ENCODE peak calls at places on chromosomes 16 and 17, in eight cellular contexts. K is spleen; R is ovary; C is neural progenitor cell; U is esophagus squamous epithelium; Q is PC-3; N is CD4-positive, alpha-beta T cell; S is PC-9. O is an unnamed sample.

GRCh38 chr17:59004338-59005111 is 102.2 kb downstream of the TRIM37 start:
- DNase-seq in Q (peak; percentile 82), R (peak; percentile 69), U (no peak), C (peak; percentile 67), N (peak; percentile 68), S (no peak), K (no peak), O (peak; percentile 49)

GRCh38 chr17:4833941-4834501 is 881 bp downstream of the MINK1 start:
- DNase-seq in N (no peak), Q (peak; percentile 10), K (no peak), S (no peak), C (peak; percentile 15), R (peak; percentile 40), U (no peak), O (peak; percentile 13)

GRCh38 chr17:45087496-45087975 is 26.4 kb downstream of the NMT1 start:
- DNase-seq in C (no peak), Q (no peak), K (peak; percentile 21), U (no peak), R (no peak), S (no peak), N (no peak), O (peak; percentile 38)

GRCh38 chr16:29926675-29927522 is 873 bp upstream of the KCTD13 start:
- DNase-seq in R (peak; percentile 32), Q (peak; percentile 19), U (no peak), C (no peak), K (no peak), S (no peak), N (no peak), O (no peak)

GRCh38 chr17:65278050-65278819 is 141.1 kb downstream of the RGS9 start:
- DNase-seq in S (peak; percentile 46), N (peak; percentile 4), U (no peak), R (peak; percentile 31), C (peak; percentile 88), Q (peak; percentile 79), K (no peak), O (peak; percentile 78)

GRCh38 chr17:39810939-39811728 is 53.0 kb downstream of the IKZF3 start:
- DNase-seq in Q (no peak), R (no peak), C (no peak), N (no peak), S (no peak), K (no peak), U (no peak), O (no peak)

GRCh38 chr17:81941484-81942166 is 4.5 kb upstream of the PYCR1 start:
- DNase-seq in U (no peak), Q (no peak), K (no peak), N (no peak), R (no peak), S (no peak), C (peak; percentile 62), O (no peak)

GRCh38 chr17:48037924-48038323 is 327 bp upstream of the COPZ2 start:
- DNase-seq in K (no peak), U (no peak), R (no peak), N (no peak), C (no peak), Q (no peak), S (no peak), O (no peak)

GRCh38 chr16:31010943-31011342 is 505 bp upstream of the STX1B start:
- DNase-seq in U (no peak), R (no peak), N (no peak), K (no peak), C (no peak), Q (no peak), S (no peak), O (no peak)

GRCh38 chr16:31010539-31010938 is at the start of gene STX1B:
- DNase-seq in S (no peak), Q (no peak), R (no peak), C (peak; percentile 89), K (no peak), U (no peak), N (peak; percentile 40), O (no peak)

GRCh38 chr16:31016018-31016417 is 5.6 kb upstream of the STX1B start:
- DNase-seq in K (no peak), Q (no peak), N (no peak), U (no peak), S (no peak), R (no peak), C (no peak), O (no peak)
- TF ChIP-seq CTCF in K (no peak), Q (no peak), N (no peak), U (no peak), S (no peak), R (no peak), C (peak; percentile 10), O (peak; percentile 39)

DNA sequence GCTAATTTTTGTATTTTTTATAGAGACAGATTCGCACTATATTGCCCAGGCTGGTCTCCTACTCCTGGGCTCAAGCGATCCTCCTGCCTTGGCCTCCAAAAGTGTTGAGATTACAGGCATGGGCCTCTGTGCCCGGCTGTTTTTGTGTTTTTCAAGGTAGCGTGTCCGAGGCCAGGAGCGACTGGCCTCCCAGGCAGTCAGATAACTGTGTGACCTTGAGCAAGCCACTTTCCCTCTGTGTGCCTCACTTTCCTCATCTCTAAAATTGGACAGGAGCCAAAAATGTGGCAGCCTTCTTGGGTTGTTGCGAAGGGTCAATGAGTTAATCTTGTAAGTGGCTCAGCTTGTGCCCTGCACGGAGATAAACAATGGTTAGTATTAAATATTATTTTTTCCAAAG is 2.4 kb downstream of the ABCC1 start:
- DNase-seq in Q (no peak), U (no peak), S (no peak), K (no peak), N (no peak), R (no peak), C (no peak), O (no peak)
- H3K27ac ChIP-seq in Q (no peak overlapping the region), U (peak overlapping the region; percentile 92), S (peak overlapping the region; percentile 61), K (peak overlapping the region; percentile 91), N (no peak overlapping the region), R (no peak overlapping the region), C (no peak overlapping the region), O (no peak overlapping the region)

DNA sequence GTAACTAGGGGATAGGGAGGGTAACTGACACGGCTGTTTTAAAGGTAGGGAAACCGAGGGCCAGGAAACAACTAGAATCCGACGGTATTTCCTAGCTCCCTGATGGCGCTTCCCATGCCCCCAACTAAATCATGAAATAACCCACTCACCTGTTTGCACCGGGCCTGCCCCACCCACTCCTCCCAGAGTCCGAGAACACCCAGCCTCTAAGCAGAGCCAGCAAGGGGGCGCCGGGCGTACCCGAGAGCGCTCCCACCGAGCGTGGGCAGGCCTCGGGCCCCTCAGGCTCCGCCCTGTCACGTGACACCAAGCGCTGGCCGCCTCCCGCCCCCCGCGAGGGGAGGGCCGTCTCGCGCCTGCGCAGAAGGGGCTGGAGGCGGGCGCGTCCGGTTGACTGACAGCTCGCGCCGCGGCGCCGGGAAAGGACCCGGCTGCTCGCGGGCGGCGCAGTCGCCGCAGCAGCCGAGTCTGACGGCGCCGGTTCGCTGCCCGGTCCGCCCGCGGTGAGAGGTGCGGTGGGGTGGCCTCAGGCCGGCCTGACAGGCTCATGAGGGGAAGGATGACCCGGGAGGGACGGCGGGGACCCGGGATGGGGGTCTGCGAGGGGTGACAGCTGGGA is at the start of gene KIAA0513:
- DNase-seq in C (peak; percentile 98), S (peak; percentile 73), K (peak; percentile 99), Q (peak; percentile 90), N (peak; percentile 92), U (peak; percentile 67), R (peak; percentile 94), O (peak; percentile 72)
- TF ChIP-seq CTCF in C (peak; percentile 11), S (no peak), K (no peak), Q (no peak), N (no peak), U (peak; percentile 58), R (no peak), O (peak; percentile 32)

GRCh38 chr16:89573826-89574680 is 1.5 kb upstream of the CPNE7 start:
- DNase-seq in S (no peak), K (peak; percentile 71), U (no peak), R (no peak), C (no peak), Q (no peak), N (no peak), O (no peak)
- H3K27ac ChIP-seq in S (no peak overlapping the region), K (no peak overlapping the region), U (no peak overlapping the region), R (no peak overlapping the region), C (no peak overlapping the region), Q (no peak overlapping the region), N (no peak overlapping the region), O (no peak overlapping the region)

DNA sequence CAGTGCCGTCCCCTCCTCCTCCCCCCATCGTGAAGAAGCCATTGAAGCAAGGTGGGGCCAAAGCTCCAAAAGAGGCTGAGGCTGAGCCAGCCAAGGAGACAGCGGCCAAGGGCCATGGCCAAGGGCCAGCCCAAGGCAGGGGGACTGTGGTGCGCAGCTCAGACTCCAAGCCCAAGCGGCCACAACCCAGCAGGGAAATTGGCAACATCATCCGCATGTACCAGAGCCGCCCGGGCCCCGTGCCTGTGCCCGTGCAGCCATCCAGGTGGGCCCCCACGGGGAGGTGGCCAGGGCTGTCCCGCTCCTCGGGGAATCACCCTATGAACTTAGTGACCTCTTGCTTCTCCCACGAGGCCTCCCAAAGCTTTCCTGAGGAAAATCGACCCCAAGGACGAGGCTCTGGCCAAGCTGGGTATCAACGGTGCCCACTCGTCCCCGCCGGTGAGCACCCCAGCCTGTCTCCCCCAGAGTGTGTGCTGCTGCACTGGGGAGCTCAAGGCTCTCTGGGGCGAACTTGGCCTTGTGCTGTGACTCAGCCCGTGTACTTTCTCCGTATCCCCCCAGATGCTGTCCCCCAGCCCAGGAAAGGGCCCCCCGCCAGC is 16.6 kb upstream of the SMIM5 start:
- DNase-seq in C (no peak), Q (no peak), N (no peak), S (no peak), R (no peak), U (no peak), K (no peak), O (no peak)
- TF ChIP-seq CTCF in C (no peak), Q (no peak), N (no peak), S (no peak), R (no peak), U (no peak), K (no peak), O (no peak)

GRCh38 chr17:56781944-56782737 is 51.6 kb downstream of the C17orf67 start:
- DNase-seq in C (no peak), K (no peak), S (peak; percentile 51), R (no peak), U (no peak), N (no peak), Q (peak; percentile 20), O (no peak)

GRCh38 chr17:56779898-56780777 is 53.6 kb downstream of the C17orf67 start:
- DNase-seq in Q (peak; percentile 95), C (peak; percentile 83), N (peak; percentile 81), U (no peak), R (peak; percentile 52), K (peak; percentile 97), S (peak; percentile 64), O (peak; percentile 49)

GRCh38 chr17:56779306-56779705 is 54.4 kb downstream of the C17orf67 start:
- DNase-seq in K (no peak), Q (peak; percentile 23), N (no peak), R (no peak), S (no peak), U (no peak), C (no peak), O (no peak)

GRCh38 chr17:56777859-56778258 is 55.9 kb downstream of the C17orf67 start:
- DNase-seq in C (no peak), Q (peak; percentile 41), R (no peak), K (no peak), U (no peak), N (no peak), S (no peak), O (peak; percentile 11)

DNA sequence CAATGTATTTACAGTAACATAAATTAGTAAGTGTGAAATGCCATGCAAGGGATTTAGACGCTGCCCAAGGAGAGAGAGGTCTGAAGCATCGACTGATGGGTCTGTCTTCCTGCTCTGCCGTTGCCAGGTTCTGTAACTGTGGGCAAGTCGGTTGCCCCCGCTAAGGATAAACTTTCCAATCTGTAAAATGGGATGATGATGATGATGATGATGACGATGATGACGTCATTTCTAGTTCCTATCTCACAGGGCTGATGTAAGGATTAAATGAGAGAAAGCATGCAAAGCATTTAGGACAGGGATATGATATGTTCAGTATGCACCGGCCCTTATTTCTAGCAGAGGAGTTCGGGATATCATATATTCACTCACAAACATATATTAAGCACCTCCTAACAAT is 54.8 kb downstream of the C17orf67 start:
- DNase-seq in U (no peak), Q (no peak), C (no peak), K (no peak), N (no peak), R (no peak), S (no peak), O (no peak)
- H3K27ac ChIP-seq in U (no peak overlapping the region), Q (no peak overlapping the region), C (no peak overlapping the region), K (no peak overlapping the region), N (peak overlapping the region; percentile 77), R (no peak overlapping the region), S (no peak overlapping the region), O (no peak overlapping the region)

O was measured in brain microvascular endothelial cell.